ENCODE peak calls at places on chromosomes 4 and X, in four cellular contexts. J, I, S and O are unnamed samples.

GRCh38 chr4:66465111-66465510 is 794.8 kb upstream of the EPHA5 start:
- DNase-seq in J (no peak), I (no peak), S (no peak), O (no peak)

GRCh38 chr4:8090312-8090711 is 68.3 kb downstream of the ABLIM2 start:
- DNase-seq in J (no peak), I (no peak), S (no peak), O (no peak)

GRCh38 chr4:185013715-185014114 is 4.6 kb upstream of the HELT start:
- DNase-seq in J (no peak), I (no peak), S (no peak), O (no peak)

GRCh38 chrX:110087485-110088356 is 84.8 kb downstream of the TMEM164 start:
- DNase-seq in J (no peak), I (no peak), S (no peak), O (no peak)

GRCh38 chr4:158805628-158806471 is 37.0 kb downstream of the FNIP2 start:
- DNase-seq in J (peak; percentile 47), I (no peak), S (no peak), O (no peak)

GRCh38 chr4:100591156-100591876 is 73.5 kb upstream of the EMCN start:
- DNase-seq in J (no peak), I (no peak), S (no peak), O (no peak)

GRCh38 chrX:152428089-152428488 is 23.0 kb downstream of the GABRA3 start:
- DNase-seq in J (no peak), I (no peak), S (no peak), O (no peak)

GRCh38 chr4:128782076-128782715 is 27.3 kb upstream of the JADE1 start:
- DNase-seq in J (peak; percentile 41), I (peak; percentile 28), S (peak; percentile 50), O (no peak)

GRCh38 chr4:145279122-145279960 is 99.0 kb upstream of the OTUD4 start:
- DNase-seq in J (peak; percentile 12), I (no peak), S (peak; percentile 5), O (no peak)

GRCh38 chrX:21659320-21659719 is 1.2 kb upstream of the KLHL34 start:
- DNase-seq in J (no peak), I (no peak), S (no peak), O (no peak)

GRCh38 chr4:158775091-158775651 is 6.3 kb downstream of the FNIP2 start:
- DNase-seq in J (no peak), I (no peak), S (no peak), O (no peak)

GRCh38 chr4:173507471-173508385 is 22.3 kb downstream of the HAND2 start:
- DNase-seq in J (peak; percentile 83), I (no peak), S (no peak), O (no peak)

DNA sequence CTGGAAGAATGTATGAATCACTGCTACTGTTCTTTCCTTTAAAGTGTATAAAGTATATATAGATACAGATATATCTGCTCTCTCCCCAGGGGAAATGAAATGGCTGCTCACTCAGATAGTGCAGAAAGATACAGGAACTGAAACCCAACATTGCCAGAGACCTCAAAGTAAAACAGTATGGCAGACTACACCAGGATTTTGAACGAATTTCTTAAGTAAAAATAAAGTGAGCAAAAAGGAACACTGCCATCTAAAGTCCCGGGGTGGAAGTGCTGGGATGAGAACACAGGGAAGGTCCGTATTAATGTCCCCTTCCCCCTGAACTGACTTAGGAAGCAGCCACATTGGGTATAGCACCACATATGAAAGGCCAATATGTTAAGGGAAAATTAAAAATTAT is 93.4 kb downstream of the TMA16 start:
- DNase-seq in J (peak; percentile 16), I (peak; percentile 16), S (peak; percentile 6), O (peak; percentile 73)
- H2AFZ ChIP-seq in J (peak overlapping the region; percentile 95), I (no peak overlapping the region), S (no peak overlapping the region), O (peak overlapping the region; percentile 26)

GRCh38 chr4:154984616-154985015 is 203.5 kb downstream of the RBM46 start:
- DNase-seq in J (no peak), I (no peak), S (no peak), O (no peak)

GRCh38 chr4:154983714-154984113 is 202.6 kb downstream of the RBM46 start:
- DNase-seq in J (no peak), I (no peak), S (no peak), O (no peak)

GRCh38 chr4:154982187-154983047 is 201.3 kb downstream of the RBM46 start:
- DNase-seq in J (peak; percentile 58), I (peak; percentile 32), S (peak; percentile 42), O (peak; percentile 15)

GRCh38 chr4:154984148-154984547 is 203.1 kb downstream of the RBM46 start:
- DNase-seq in J (no peak), I (no peak), S (no peak), O (peak; percentile 32)

GRCh38 chr4:154985673-154986072 is 204.6 kb downstream of the RBM46 start:
- DNase-seq in J (no peak), I (no peak), S (no peak), O (no peak)
- TF ChIP-seq FOXM1 in J (no peak), I (no peak), S (no peak), O (no peak)

GRCh38 chr4:52950226-52950625 is 88.1 kb downstream of the RASL11B start:
- DNase-seq in J (no peak), I (no peak), S (no peak), O (no peak)

GRCh38 chr4:52952540-52952939 is 90.4 kb downstream of the RASL11B start:
- DNase-seq in J (peak; percentile 14), I (no peak), S (no peak), O (no peak)

GRCh38 chr4:52949336-52949735 is 87.2 kb downstream of the RASL11B start:
- DNase-seq in J (no peak), I (no peak), S (no peak), O (no peak)

GRCh38 chr4:52947691-52948397 is 85.7 kb downstream of the RASL11B start:
- DNase-seq in J (no peak), I (no peak), S (no peak), O (no peak)

GRCh38 chr4:52951016-52951415 is 88.9 kb downstream of the RASL11B start:
- DNase-seq in J (no peak), I (no peak), S (no peak), O (no peak)
- H2AFZ ChIP-seq in J (no peak overlapping the region), I (no peak overlapping the region), S (no peak overlapping the region), O (no peak overlapping the region)

GRCh38 chr4:6097581-6097980 is 79.3 kb upstream of the C4orf50 start:
- DNase-seq in J (no peak), I (no peak), S (no peak), O (no peak)
- TF ChIP-seq FOXM1 in J (no peak), I (no peak), S (no peak), O (no peak)

DNA sequence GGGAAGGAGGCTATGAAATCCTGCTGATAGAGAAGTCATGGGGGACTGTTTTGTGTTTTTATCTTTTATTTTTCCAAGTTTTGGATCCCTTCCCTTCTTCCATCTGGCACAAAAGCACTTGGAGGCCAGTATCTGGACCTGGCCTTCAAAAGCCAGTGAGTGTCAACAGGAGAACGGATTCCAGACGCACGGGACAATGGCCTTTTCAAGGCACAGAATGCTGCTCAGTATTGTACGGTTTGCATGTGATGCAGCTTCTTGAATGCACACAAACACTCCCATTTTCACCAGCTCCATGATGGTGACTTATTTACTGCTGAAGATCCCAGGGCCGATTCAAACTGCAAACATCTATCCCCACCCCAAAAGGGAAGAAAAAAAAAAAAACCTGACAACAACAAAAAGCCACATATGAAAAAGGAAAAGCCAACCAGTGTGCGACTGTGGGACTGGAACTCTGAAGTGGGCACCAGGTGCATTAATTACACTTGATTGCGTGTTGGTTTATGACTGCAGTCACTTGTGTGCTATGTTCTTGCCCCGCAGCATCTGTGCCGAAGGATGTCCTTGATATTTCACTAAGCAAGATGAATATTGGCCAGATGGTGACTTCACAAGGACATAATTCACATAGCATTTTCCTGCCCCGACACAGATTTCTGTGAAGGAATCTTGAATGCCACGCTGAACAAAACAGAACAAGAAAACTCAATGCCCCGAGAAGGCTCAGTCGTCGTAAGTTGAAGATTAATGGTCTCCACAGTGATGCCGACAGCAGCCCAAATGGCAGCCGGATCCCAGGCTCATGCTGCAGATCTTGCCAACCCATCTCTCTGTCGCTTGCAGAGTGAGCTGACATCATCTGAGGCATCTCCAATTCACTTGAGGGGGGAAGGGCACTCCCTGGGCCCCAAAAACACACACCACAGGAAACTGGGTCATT is 145.7 kb downstream of the CPEB2 start:
- DNase-seq in J (no peak), I (peak; percentile 59), S (no peak), O (no peak)
- H2AFZ ChIP-seq in J (no peak overlapping the region), I (no peak overlapping the region), S (peak overlapping the region; percentile 90), O (no peak overlapping the region)

GRCh38 chr4:77044458-77045124 is 31.2 kb downstream of the CCNI start:
- DNase-seq in J (no peak), I (peak; percentile 9), S (peak; percentile 44), O (peak; percentile 8)
- TF ChIP-seq FOXM1 in J (no peak), I (no peak), S (no peak), O (no peak)

DNA sequence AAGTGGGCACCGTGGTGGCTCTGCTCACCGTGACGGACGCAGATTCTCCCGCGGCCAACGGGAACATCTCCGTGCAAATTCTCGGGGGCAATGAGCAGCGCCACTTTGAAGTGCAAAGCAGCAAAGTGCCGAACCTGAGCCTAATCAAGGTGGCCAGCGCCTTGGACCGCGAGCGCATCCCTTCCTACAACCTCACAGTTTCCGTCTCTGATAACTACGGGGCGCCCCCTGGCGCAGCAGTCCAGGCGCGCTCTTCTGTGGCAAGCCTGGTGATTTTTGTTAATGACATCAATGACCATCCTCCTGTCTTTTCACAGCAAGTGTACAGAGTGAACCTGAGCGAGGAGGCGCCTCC is 2.7 kb downstream of the FAT4 start:
- DNase-seq in J (peak; percentile 57), I (no peak), S (no peak), O (no peak)
- H2AFZ ChIP-seq in J (peak overlapping the region; percentile 62), I (no peak overlapping the region), S (no peak overlapping the region), O (no peak overlapping the region)